ENCODE peak calls at places on chromosomes 13 and 19, in four cellular contexts. M is endothelial cell, G is cardiac fibroblast, R is omental fat pad. L is an unnamed sample.

GRCh38 chr19:56141416-56141992 is 417 bp downstream of the ZNF444 start:
- DNase-seq in G (peak; percentile 9), M (peak; percentile 19), R (no peak), L (no peak)

GRCh38 chr13:20193142-20193923 is 595 bp upstream of the GJB2 start:
- DNase-seq in G (no peak), M (no peak), R (no peak), L (peak; percentile 25)

GRCh38 chr19:3061214-3062161 is 807 bp downstream of the TLE5 start:
- DNase-seq in R (no peak), M (no peak), G (peak; percentile 25), L (no peak)

GRCh38 chr19:574658-575526 is 2.5 kb downstream of the BSG start:
- DNase-seq in R (no peak), G (peak; percentile 32), M (no peak), L (peak; percentile 37)

GRCh38 chr13:80336335-80336734 is 4.6 kb downstream of the SPRY2 start:
- DNase-seq in G (peak; percentile 58), R (no peak), M (no peak), L (no peak)

GRCh38 chr13:30151398-30151797 is 156.0 kb downstream of the KATNAL1 start:
- DNase-seq in R (no peak), M (no peak), G (no peak), L (no peak)

GRCh38 chr19:41403181-41403970 is 5.8 kb downstream of the BCKDHA start:
- DNase-seq in M (no peak), G (no peak), R (no peak), L (no peak)

GRCh38 chr13:24097667-24098066 is 62.9 kb upstream of the SPATA13 start:
- DNase-seq in G (no peak), M (no peak), R (no peak), L (no peak)

GRCh38 chr19:37920591-37921450 is 13.8 kb downstream of the SIPA1L3 start:
- DNase-seq in R (no peak), M (no peak), G (no peak), L (no peak)

GRCh38 chr19:2491130-2491801 is 15.3 kb downstream of the GADD45B start:
- DNase-seq in R (no peak), M (no peak), G (peak; percentile 97), L (no peak)

GRCh38 chr13:76637651-76638111 is 248.5 kb downstream of the KCTD12 start:
- DNase-seq in M (no peak), R (no peak), G (peak; percentile 87), L (no peak)

GRCh38 chr19:42420055-42420544 is 7.1 kb downstream of the LIPE start:
- DNase-seq in G (peak; percentile 63), M (peak; percentile 62), R (no peak), L (peak; percentile 37)

GRCh38 chr13:110503979-110504499 is 57.5 kb downstream of the RAB20 start:
- DNase-seq in G (no peak), M (no peak), R (no peak), L (no peak)

GRCh38 chr19:35717665-35718344 is at the start of gene KMT2B:
- DNase-seq in R (no peak), G (no peak), M (no peak), L (peak; percentile 95)

GRCh38 chr19:15218501-15218900 is 13.7 kb downstream of the EPHX3 start:
- DNase-seq in M (no peak), G (no peak), R (no peak), L (no peak)

GRCh38 chr13:110538632-110539031 is 22.9 kb downstream of the RAB20 start:
- DNase-seq in M (peak; percentile 21), R (no peak), G (peak; percentile 57), L (no peak)

GRCh38 chr13:107554355-107554905 is 660.9 kb downstream of the LIG4 start:
- DNase-seq in M (no peak), R (no peak), G (no peak), L (no peak)

GRCh38 chr13:74305876-74306275 is 171.7 kb upstream of the KLF12 start:
- DNase-seq in M (no peak), G (peak; percentile 17), R (no peak), L (no peak)

GRCh38 chr13:72121466-72121865 is 254.5 kb upstream of the DACH1 start:
- DNase-seq in M (no peak), G (no peak), R (no peak), L (no peak)

GRCh38 chr19:50315773-50316448 is 13.3 kb downstream of the KCNC3 start:
- DNase-seq in R (no peak), G (no peak), M (no peak), L (peak; percentile 46)

DNA sequence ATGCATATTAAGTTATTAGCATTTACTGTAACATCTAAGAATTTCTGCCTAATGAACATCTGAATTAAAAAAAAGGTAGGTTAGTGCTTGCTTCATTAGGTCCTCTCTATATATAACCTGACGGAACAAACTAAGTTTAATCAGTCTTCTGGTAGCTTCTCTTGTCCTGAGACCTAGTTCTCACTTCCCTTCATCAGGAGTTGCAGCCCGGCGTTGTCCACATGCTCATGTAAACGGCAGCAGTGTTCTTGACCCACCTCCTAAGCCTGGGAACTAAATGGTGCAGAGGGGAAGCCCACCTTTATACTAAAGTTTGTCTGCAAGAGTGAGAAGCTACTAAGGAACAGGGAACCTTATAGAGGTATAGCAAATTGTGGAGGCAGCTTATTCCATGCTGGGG is 31.9 kb upstream of the CPB2 start:
- DNase-seq in M (no peak), G (no peak), R (no peak), L (no peak)
- TF ChIP-seq CTCF in M (no peak), G (no peak), R (no peak), L (no peak)

GRCh38 chr19:54482889-54483288 is 9.8 kb upstream of the CDC42EP5 start:
- DNase-seq in M (no peak), G (no peak), R (no peak), L (no peak)

GRCh38 chr19:54484451-54484850 is 11.4 kb upstream of the CDC42EP5 start:
- DNase-seq in M (no peak), G (no peak), R (no peak), L (no peak)

GRCh38 chr19:54478677-54479266 is 5.7 kb upstream of the CDC42EP5 start:
- DNase-seq in R (no peak), G (peak; percentile 63), M (peak; percentile 50), L (peak; percentile 73)

GRCh38 chr19:54480048-54480447 is 7.0 kb upstream of the CDC42EP5 start:
- DNase-seq in M (no peak), R (no peak), G (no peak), L (no peak)

GRCh38 chr19:54481326-54481930 is 8.3 kb upstream of the CDC42EP5 start:
- DNase-seq in G (peak; percentile 58), R (no peak), M (peak; percentile 64), L (peak; percentile 81)
- TF ChIP-seq CTCF in G (peak; percentile 63), R (no peak), M (peak; percentile 68), L (peak; percentile 65)

GRCh38 chr19:18310966-18311365 is 11.9 kb downstream of the LSM4 start:
- DNase-seq in G (no peak), M (no peak), R (no peak), L (no peak)

GRCh38 chr19:18312021-18312534 is 10.8 kb downstream of the LSM4 start:
- DNase-seq in M (no peak), R (no peak), G (no peak), L (no peak)

GRCh38 chr19:18310118-18310909 is 12.6 kb downstream of the LSM4 start:
- DNase-seq in M (no peak), G (no peak), R (no peak), L (no peak)

GRCh38 chr19:18309525-18310064 is 13.3 kb downstream of the LSM4 start:
- DNase-seq in G (no peak), R (no peak), M (no peak), L (no peak)

DNA sequence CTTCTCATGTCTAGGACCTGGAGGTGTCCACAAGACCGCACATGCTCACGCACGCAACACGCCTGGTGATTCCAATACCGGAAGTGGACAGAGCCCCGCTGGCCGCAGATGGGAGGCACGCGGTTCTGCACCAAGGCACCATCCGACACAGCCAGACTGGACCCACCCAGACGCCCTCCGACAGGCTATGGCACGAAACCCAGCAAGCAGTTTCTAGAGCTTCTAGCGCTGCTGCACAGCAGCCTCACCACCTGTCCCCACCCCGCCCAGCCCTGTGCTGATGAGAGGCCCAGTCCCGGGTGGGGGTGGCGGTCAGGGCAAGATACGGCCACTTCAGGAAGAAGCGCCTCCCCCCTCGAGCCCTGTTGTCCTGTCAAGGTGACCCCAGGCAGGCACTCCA is 11.4 kb downstream of the LSM4 start:
- DNase-seq in M (no peak), R (no peak), G (no peak), L (no peak)
- TF ChIP-seq CTCF in M (no peak), R (no peak), G (no peak), L (no peak)

DNA sequence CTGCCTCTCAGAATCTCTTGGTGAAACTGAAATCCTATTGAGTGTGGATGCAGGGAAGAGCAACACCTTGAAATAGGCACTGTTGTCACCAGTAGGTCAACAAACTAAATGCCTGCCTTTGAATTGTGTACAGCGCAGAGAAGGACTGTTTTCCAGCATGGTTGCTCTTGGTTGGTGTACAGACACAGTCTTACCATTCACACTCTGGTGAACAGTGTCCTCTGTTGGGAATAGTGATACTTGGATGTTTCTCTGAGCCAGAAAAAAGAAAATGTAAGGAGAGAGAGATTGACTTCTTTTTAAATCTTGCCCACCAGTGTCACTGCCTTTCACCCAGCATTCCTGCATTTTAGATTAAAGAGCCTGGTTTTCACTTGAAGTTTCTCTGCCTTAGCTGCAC is 179.7 kb downstream of the STK24 start:
- DNase-seq in R (no peak), M (no peak), G (peak; percentile 28), L (no peak)
- TF ChIP-seq CTCF in R (no peak), M (no peak), G (peak; percentile 14), L (no peak)

DNA sequence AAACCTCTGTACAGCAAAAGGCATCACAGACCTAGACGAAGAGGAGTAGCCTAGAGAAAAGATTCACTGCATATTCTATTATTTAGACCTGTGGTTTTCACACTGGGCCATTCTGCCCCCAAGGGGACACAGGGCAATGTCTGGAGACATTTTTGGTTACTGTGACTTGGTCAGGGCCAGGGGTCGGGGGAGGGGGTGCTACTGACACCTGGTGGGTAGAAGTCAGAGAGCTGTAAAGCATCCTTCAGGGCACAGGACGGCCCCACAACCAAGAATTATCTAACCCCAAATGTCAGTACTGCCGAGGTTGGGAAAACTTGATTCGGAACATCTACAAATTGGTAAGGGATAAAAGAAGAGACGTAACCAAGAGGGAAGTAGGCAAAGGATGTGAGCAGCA is 11.3 kb downstream of the ELAVL1 start:
- DNase-seq in M (no peak), G (no peak), R (no peak), L (no peak)
- TF ChIP-seq CTCF in M (no peak), G (no peak), R (no peak), L (no peak)

GRCh38 chr19:13035820-13036365 is 40.6 kb downstream of the NFIX start:
- DNase-seq in R (no peak), G (no peak), M (no peak), L (no peak)
- TF ChIP-seq CTCF in R (no peak), G (no peak), M (no peak), L (no peak)

L was measured in nephron progenitor cell.